ENCODE peak calls at places on chromosomes 7 and 10, in nine cellular contexts. One of them, this sample, is unnamed.

GRCh38 chr7:28130277-28130676 is 50.3 kb downstream of the JAZF1 start:
- DNase-seq in neural progenitor cell: no peak
- DNase-seq in PC-3: no peak
- DNase-seq in Karpas-422: no peak
- DNase-seq in CD8-positive, alpha-beta memory T cell: no peak
- DNase-seq in CD8-positive, alpha-beta T cell: no peak
- DNase-seq in CD4-positive, alpha-beta T cell: no peak
- DNase-seq in pancreas: no peak
- DNase-seq in HepG2: no peak
- DNase-seq in this sample: no peak

GRCh38 chr10:99374972-99375371 is 45.8 kb downstream of the CNNM1 start:
- DNase-seq in CD8-positive, alpha-beta T cell: no peak
- DNase-seq in PC-3: no peak
- DNase-seq in HepG2: no peak
- DNase-seq in neural progenitor cell: no peak
- DNase-seq in CD4-positive, alpha-beta T cell: no peak
- DNase-seq in pancreas: no peak
- DNase-seq in Karpas-422: no peak
- DNase-seq in CD8-positive, alpha-beta memory T cell: no peak
- DNase-seq in this sample: no peak

GRCh38 chr7:157442993-157443831 is 106.4 kb downstream of the DNAJB6 start:
- DNase-seq in pancreas: no peak
- DNase-seq in CD8-positive, alpha-beta memory T cell: no peak
- DNase-seq in HepG2: no peak
- DNase-seq in neural progenitor cell: no peak
- DNase-seq in Karpas-422: no peak
- DNase-seq in PC-3: no peak
- DNase-seq in CD4-positive, alpha-beta T cell: no peak
- DNase-seq in CD8-positive, alpha-beta T cell: no peak
- DNase-seq in this sample: no peak

GRCh38 chr7:28052933-28053332 is 127.7 kb downstream of the JAZF1 start:
- DNase-seq in HepG2: no peak
- DNase-seq in PC-3: no peak
- DNase-seq in neural progenitor cell: no peak
- DNase-seq in pancreas: no peak
- DNase-seq in CD8-positive, alpha-beta memory T cell: no peak
- DNase-seq in CD4-positive, alpha-beta T cell: no peak
- DNase-seq in Karpas-422: no peak
- DNase-seq in CD8-positive, alpha-beta T cell: no peak
- DNase-seq in this sample: no peak

GRCh38 chr10:70832852-70833542 is 17.2 kb downstream of the SGPL1 start:
- DNase-seq in CD4-positive, alpha-beta T cell: no peak
- DNase-seq in HepG2: no peak
- DNase-seq in pancreas: no peak
- DNase-seq in Karpas-422: no peak
- DNase-seq in CD8-positive, alpha-beta memory T cell: no peak
- DNase-seq in PC-3: peak; percentile 97
- DNase-seq in CD8-positive, alpha-beta T cell: no peak
- DNase-seq in neural progenitor cell: no peak
- DNase-seq in this sample: no peak

GRCh38 chr7:473211-473734 is 46.4 kb downstream of the PDGFA start:
- DNase-seq in PC-3: no peak
- DNase-seq in HepG2: no peak
- DNase-seq in Karpas-422: no peak
- DNase-seq in CD4-positive, alpha-beta T cell: no peak
- DNase-seq in CD8-positive, alpha-beta T cell: no peak
- DNase-seq in pancreas: no peak
- DNase-seq in neural progenitor cell: no peak
- DNase-seq in CD8-positive, alpha-beta memory T cell: no peak
- DNase-seq in this sample: no peak

GRCh38 chr7:27143022-27143949 is at the start of gene HOXA5:
- DNase-seq in PC-3: no peak
- DNase-seq in CD4-positive, alpha-beta T cell: no peak
- DNase-seq in CD8-positive, alpha-beta memory T cell: no peak
- DNase-seq in neural progenitor cell: peak; percentile 90
- DNase-seq in pancreas: no peak
- DNase-seq in HepG2: peak; percentile 90
- DNase-seq in Karpas-422: no peak
- DNase-seq in CD8-positive, alpha-beta T cell: peak; percentile 48
- DNase-seq in this sample: peak; percentile 48

GRCh38 chr10:86609920-86610319 is 44.4 kb upstream of the OPN4 start:
- DNase-seq in Karpas-422: no peak
- DNase-seq in CD8-positive, alpha-beta T cell: no peak
- DNase-seq in CD8-positive, alpha-beta memory T cell: no peak
- DNase-seq in pancreas: no peak
- DNase-seq in CD4-positive, alpha-beta T cell: no peak
- DNase-seq in neural progenitor cell: no peak
- DNase-seq in PC-3: no peak
- DNase-seq in HepG2: no peak
- DNase-seq in this sample: no peak

GRCh38 chr10:33556581-33556980 is 222.1 kb upstream of the NRP1 start:
- DNase-seq in Karpas-422: no peak
- DNase-seq in neural progenitor cell: peak; percentile 39
- DNase-seq in CD8-positive, alpha-beta T cell: no peak
- DNase-seq in CD8-positive, alpha-beta memory T cell: no peak
- DNase-seq in PC-3: no peak
- DNase-seq in pancreas: no peak
- DNase-seq in CD4-positive, alpha-beta T cell: no peak
- DNase-seq in HepG2: no peak
- DNase-seq in this sample: no peak

GRCh38 chr7:32070051-32070405 is 179 bp downstream of the PDE1C start:
- DNase-seq in Karpas-422: no peak
- DNase-seq in HepG2: no peak
- DNase-seq in CD4-positive, alpha-beta T cell: no peak
- DNase-seq in pancreas: no peak
- DNase-seq in CD8-positive, alpha-beta T cell: no peak
- DNase-seq in CD8-positive, alpha-beta memory T cell: no peak
- DNase-seq in neural progenitor cell: no peak
- DNase-seq in PC-3: no peak
- DNase-seq in this sample: no peak

GRCh38 chr10:71077143-71077581 is 135.2 kb upstream of the UNC5B start:
- DNase-seq in neural progenitor cell: no peak
- DNase-seq in CD8-positive, alpha-beta T cell: peak; percentile 29
- DNase-seq in pancreas: no peak
- DNase-seq in CD8-positive, alpha-beta memory T cell: no peak
- DNase-seq in PC-3: no peak
- DNase-seq in CD4-positive, alpha-beta T cell: no peak
- DNase-seq in HepG2: no peak
- DNase-seq in Karpas-422: no peak
- DNase-seq in this sample: no peak

DNA sequence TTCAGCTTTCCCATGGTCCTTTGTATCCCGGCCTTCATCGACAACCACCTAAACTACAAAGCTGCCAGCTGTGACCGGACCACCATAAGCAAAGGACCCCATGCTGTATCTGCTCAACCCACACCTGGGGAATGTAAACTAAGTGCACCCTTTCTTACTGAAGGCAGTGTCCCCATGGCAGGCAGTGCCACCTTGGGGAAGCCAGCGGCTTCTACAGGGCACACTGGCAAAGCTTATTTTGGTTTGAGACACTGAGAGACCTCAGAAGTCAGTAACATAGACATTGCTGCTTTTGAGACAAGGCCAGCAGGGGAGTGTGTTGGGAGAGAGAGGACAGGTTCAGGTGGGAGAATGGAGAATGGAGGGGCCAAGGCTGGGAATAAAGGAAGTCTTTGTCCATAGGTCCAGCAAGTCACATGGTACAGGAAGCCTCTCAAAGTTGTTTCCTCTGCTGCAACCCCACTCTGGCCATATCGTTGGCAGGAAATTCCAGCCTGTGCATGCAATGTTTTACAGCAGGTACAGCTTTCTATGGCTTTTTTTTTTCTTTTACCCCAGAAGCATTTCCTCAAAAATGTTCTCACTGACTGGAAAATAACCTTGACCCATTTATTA is 85.9 kb upstream of the NPVF start:
- DNase-seq in CD8-positive, alpha-beta memory T cell: no peak
- DNase-seq in PC-3: no peak
- DNase-seq in CD4-positive, alpha-beta T cell: no peak
- DNase-seq in Karpas-422: peak; percentile 62
- DNase-seq in pancreas: no peak
- DNase-seq in CD8-positive, alpha-beta T cell: no peak
- DNase-seq in neural progenitor cell: no peak
- DNase-seq in HepG2: no peak
- DNase-seq in this sample: no peak
- H3K27ac ChIP-seq in CD8-positive, alpha-beta memory T cell: no peak overlapping the region
- H3K27ac ChIP-seq in PC-3: no peak overlapping the region
- H3K27ac ChIP-seq in CD4-positive, alpha-beta T cell: no peak overlapping the region
- H3K27ac ChIP-seq in Karpas-422: no peak overlapping the region
- H3K27ac ChIP-seq in pancreas: peak overlapping the region; percentile 25
- H3K27ac ChIP-seq in CD8-positive, alpha-beta T cell: no peak overlapping the region
- H3K27ac ChIP-seq in neural progenitor cell: no peak overlapping the region
- H3K27ac ChIP-seq in HepG2: no peak overlapping the region
- H3K27ac ChIP-seq in this sample: no peak overlapping the region

GRCh38 chr10:130713731-130714130 is 577.5 kb downstream of the GLRX3 start:
- DNase-seq in pancreas: no peak
- DNase-seq in neural progenitor cell: no peak
- DNase-seq in PC-3: no peak
- DNase-seq in Karpas-422: no peak
- DNase-seq in CD8-positive, alpha-beta memory T cell: no peak
- DNase-seq in CD4-positive, alpha-beta T cell: no peak
- DNase-seq in CD8-positive, alpha-beta T cell: no peak
- DNase-seq in HepG2: no peak
- DNase-seq in this sample: no peak
- H3K9me3 ChIP-seq in pancreas: no peaks in the 10 kb centered on the region
- H3K9me3 ChIP-seq in neural progenitor cell: no peaks in the 10 kb centered on the region
- H3K9me3 ChIP-seq in PC-3: no peaks in the 10 kb centered on the region
- H3K9me3 ChIP-seq in Karpas-422: no peaks in the 10 kb centered on the region
- H3K9me3 ChIP-seq in CD8-positive, alpha-beta memory T cell: no peaks in the 10 kb centered on the region
- H3K9me3 ChIP-seq in CD4-positive, alpha-beta T cell: no peaks in the 10 kb centered on the region
- H3K9me3 ChIP-seq in CD8-positive, alpha-beta T cell: no peaks in the 10 kb centered on the region
- H3K9me3 ChIP-seq in HepG2: no peaks in the 10 kb centered on the region
- H3K9me3 ChIP-seq in this sample: no peaks in the 10 kb centered on the region

GRCh38 chr10:110206988-110207804 is at the start of gene MXI1:
- DNase-seq in PC-3: peak; percentile 68
- DNase-seq in neural progenitor cell: peak; percentile 88
- DNase-seq in CD4-positive, alpha-beta T cell: no peak
- DNase-seq in pancreas: peak; percentile 68
- DNase-seq in CD8-positive, alpha-beta memory T cell: peak; percentile 28
- DNase-seq in CD8-positive, alpha-beta T cell: peak; percentile 64
- DNase-seq in Karpas-422: peak; percentile 77
- DNase-seq in HepG2: peak; percentile 44
- DNase-seq in this sample: peak; percentile 87
- H3K27ac ChIP-seq in PC-3: no peak within 1 kb of the TSS
- H3K27ac ChIP-seq in neural progenitor cell: no peak within 1 kb of the TSS
- H3K27ac ChIP-seq in CD4-positive, alpha-beta T cell: peak within 1 kb of the TSS; percentile 83
- H3K27ac ChIP-seq in pancreas: peak within 1 kb of the TSS; percentile 64
- H3K27ac ChIP-seq in CD8-positive, alpha-beta memory T cell: peak within 1 kb of the TSS; percentile 69
- H3K27ac ChIP-seq in CD8-positive, alpha-beta T cell: peak within 1 kb of the TSS; percentile 8
- H3K27ac ChIP-seq in Karpas-422: no peak within 1 kb of the TSS
- H3K27ac ChIP-seq in HepG2: no peak within 1 kb of the TSS
- H3K27ac ChIP-seq in this sample: peak within 1 kb of the TSS; percentile 52

GRCh38 chr7:36941359-36941758 is 217.1 kb upstream of the AOAH start:
- DNase-seq in CD8-positive, alpha-beta memory T cell: no peak
- DNase-seq in HepG2: no peak
- DNase-seq in Karpas-422: no peak
- DNase-seq in PC-3: no peak
- DNase-seq in CD4-positive, alpha-beta T cell: no peak
- DNase-seq in CD8-positive, alpha-beta T cell: no peak
- DNase-seq in pancreas: no peak
- DNase-seq in neural progenitor cell: no peak
- DNase-seq in this sample: no peak

GRCh38 chr7:36942558-36943354 is 218.5 kb upstream of the AOAH start:
- DNase-seq in HepG2: no peak
- DNase-seq in Karpas-422: no peak
- DNase-seq in PC-3: no peak
- DNase-seq in CD4-positive, alpha-beta T cell: no peak
- DNase-seq in pancreas: no peak
- DNase-seq in CD8-positive, alpha-beta memory T cell: no peak
- DNase-seq in CD8-positive, alpha-beta T cell: no peak
- DNase-seq in neural progenitor cell: no peak
- DNase-seq in this sample: no peak

GRCh38 chr7:36943591-36944430 is 219.5 kb upstream of the AOAH start:
- DNase-seq in CD8-positive, alpha-beta T cell: no peak
- DNase-seq in CD8-positive, alpha-beta memory T cell: no peak
- DNase-seq in CD4-positive, alpha-beta T cell: no peak
- DNase-seq in neural progenitor cell: no peak
- DNase-seq in pancreas: no peak
- DNase-seq in PC-3: no peak
- DNase-seq in Karpas-422: no peak
- DNase-seq in HepG2: no peak
- DNase-seq in this sample: peak; percentile 6

GRCh38 chr7:36939816-36940215 is 215.5 kb upstream of the AOAH start:
- DNase-seq in neural progenitor cell: no peak
- DNase-seq in CD8-positive, alpha-beta memory T cell: no peak
- DNase-seq in PC-3: no peak
- DNase-seq in CD4-positive, alpha-beta T cell: no peak
- DNase-seq in pancreas: no peak
- DNase-seq in CD8-positive, alpha-beta T cell: no peak
- DNase-seq in HepG2: no peak
- DNase-seq in Karpas-422: no peak
- DNase-seq in this sample: no peak

DNA sequence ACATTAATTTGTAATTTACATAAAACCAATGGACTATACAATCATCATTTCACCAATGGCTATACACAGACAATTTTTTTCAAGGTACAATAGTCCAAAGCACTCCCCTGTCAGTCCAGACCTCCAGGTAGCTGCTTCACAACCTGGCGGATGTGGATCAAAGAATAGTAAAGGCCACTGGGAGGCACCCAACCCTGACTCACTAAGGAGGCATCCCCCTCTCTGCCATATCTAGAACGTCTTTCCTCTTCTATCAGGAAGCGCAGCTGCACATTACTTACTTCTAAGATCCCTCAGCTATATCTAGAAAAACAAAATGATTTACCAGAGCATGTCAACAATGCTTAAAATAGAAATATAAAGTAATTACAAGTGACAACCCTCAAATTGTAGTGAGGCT is 217.8 kb upstream of the AOAH start:
- DNase-seq in HepG2: peak; percentile 15
- DNase-seq in neural progenitor cell: no peak
- DNase-seq in PC-3: no peak
- DNase-seq in CD8-positive, alpha-beta T cell: no peak
- DNase-seq in Karpas-422: no peak
- DNase-seq in CD4-positive, alpha-beta T cell: no peak
- DNase-seq in pancreas: no peak
- DNase-seq in CD8-positive, alpha-beta memory T cell: no peak
- DNase-seq in this sample: peak; percentile 26
- H3K9me3 ChIP-seq in HepG2: peaks cover 27% of the 10 kb centered on the region
- H3K9me3 ChIP-seq in neural progenitor cell: peaks cover 9% of the 10 kb centered on the region
- H3K9me3 ChIP-seq in PC-3: no peaks in the 10 kb centered on the region
- H3K9me3 ChIP-seq in CD8-positive, alpha-beta T cell: peaks cover 60% of the 10 kb centered on the region
- H3K9me3 ChIP-seq in Karpas-422: peaks cover 12% of the 10 kb centered on the region
- H3K9me3 ChIP-seq in CD4-positive, alpha-beta T cell: peaks cover 83% of the 10 kb centered on the region
- H3K9me3 ChIP-seq in pancreas: no peaks in the 10 kb centered on the region
- H3K9me3 ChIP-seq in CD8-positive, alpha-beta memory T cell: peaks cover 44% of the 10 kb centered on the region
- H3K9me3 ChIP-seq in this sample: peaks cover 15% of the 10 kb centered on the region

DNA sequence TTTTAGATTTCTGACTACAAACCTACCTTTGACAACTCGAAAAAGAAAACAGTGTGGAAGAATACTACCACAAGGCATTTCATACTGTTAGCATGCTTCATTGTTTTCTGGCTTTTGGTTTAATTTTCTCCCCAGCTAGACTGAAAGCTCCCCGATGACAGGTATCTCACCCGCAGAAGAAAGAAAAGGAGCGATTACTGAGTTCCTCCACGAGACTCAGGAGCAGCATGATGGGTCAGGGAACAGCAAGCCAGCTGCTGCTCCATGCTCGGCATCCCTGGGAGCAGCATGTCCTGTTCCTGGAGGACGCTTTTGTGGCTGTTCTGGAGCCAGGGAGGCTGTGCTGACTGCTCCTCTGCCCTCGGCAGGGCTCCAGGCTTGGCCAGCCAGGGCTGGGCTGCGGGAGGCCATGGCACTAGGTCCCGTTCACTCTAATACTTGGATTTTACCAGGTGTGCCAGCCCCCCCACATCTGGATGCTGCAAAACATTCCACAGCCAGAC is 133.4 kb downstream of the PRKAG2 start:
- DNase-seq in pancreas: no peak
- DNase-seq in CD8-positive, alpha-beta T cell: no peak
- DNase-seq in HepG2: no peak
- DNase-seq in CD4-positive, alpha-beta T cell: no peak
- DNase-seq in neural progenitor cell: no peak
- DNase-seq in Karpas-422: no peak
- DNase-seq in PC-3: no peak
- DNase-seq in CD8-positive, alpha-beta memory T cell: no peak
- DNase-seq in this sample: no peak
- H3K27ac ChIP-seq in pancreas: no peak overlapping the region
- H3K27ac ChIP-seq in CD8-positive, alpha-beta T cell: no peak overlapping the region
- H3K27ac ChIP-seq in HepG2: no peak overlapping the region
- H3K27ac ChIP-seq in CD4-positive, alpha-beta T cell: no peak overlapping the region
- H3K27ac ChIP-seq in neural progenitor cell: no peak overlapping the region
- H3K27ac ChIP-seq in Karpas-422: no peak overlapping the region
- H3K27ac ChIP-seq in PC-3: no peak overlapping the region
- H3K27ac ChIP-seq in CD8-positive, alpha-beta memory T cell: no peak overlapping the region
- H3K27ac ChIP-seq in this sample: no peak overlapping the region

This sample was measured in OCI-LY7.